ENCODE peak calls at places on chromosomes 13 and 19, in seven cellular contexts. U is neuronal stem cell; Q is activated CD8-positive, alpha-beta T cell treated with anti-CD3 and anti-CD28 coated beads, Interleukin-2, amount 10 ng/mL, durations not matched to agents 7 days and 5 days; P is T1000; Z is colonic mucosa; S is LoVo; Y is fibroblast of mammary gland. C is an unnamed sample.
A peak's percentile ranks its signal among the peaks of the same experiment; 100 is the strongest.

GRCh38 chr19:33905937-33906577 is 109.4 kb downstream of the KCTD15 start:
- DNase-seq in Z (peak; percentile 85), P (no peak), U (peak; percentile 63), Y (no peak), S (peak; percentile 20), Q (no peak), C (no peak)

GRCh38 chr13:46265292-46265691 is 53.6 kb downstream of the LRRC63 start:
- DNase-seq in S (no peak), Q (no peak), Z (no peak), P (no peak), U (no peak), Y (no peak), C (no peak)

GRCh38 chr19:4930664-4931063 is 21.4 kb downstream of the UHRF1 start:
- DNase-seq in S (no peak), Y (peak; percentile 93), P (peak; percentile 85), Q (no peak), Z (no peak), U (no peak), C (no peak)

GRCh38 chr13:30153871-30154426 is 153.4 kb downstream of the KATNAL1 start:
- DNase-seq in Z (no peak), P (no peak), Y (no peak), Q (no peak), S (no peak), U (no peak), C (no peak)

GRCh38 chr19:5880604-5881078 is 10.3 kb upstream of the FUT5 start:
- DNase-seq in P (no peak), Y (peak; percentile 57), S (no peak), Z (peak; percentile 44), U (no peak), Q (no peak), C (no peak)

GRCh38 chr13:75934889-75935288 is 298.8 kb downstream of the LMO7 start:
- DNase-seq in Q (no peak), Z (no peak), Y (peak; percentile 71), P (no peak), S (peak; percentile 8), U (no peak), C (no peak)

GRCh38 chr13:25186187-25186586 is 14.1 kb upstream of the AMER2 start:
- DNase-seq in S (no peak), Q (no peak), U (no peak), P (no peak), Y (no peak), Z (no peak), C (no peak)

GRCh38 chr19:5820785-5821184 is 15.9 kb downstream of the NRTN start:
- DNase-seq in Y (no peak), U (no peak), P (no peak), S (no peak), Z (no peak), Q (no peak), C (no peak)

GRCh38 chr13:59790626-59791025 is 373.1 kb downstream of the DIAPH3 start:
- DNase-seq in S (no peak), P (no peak), Y (peak; percentile 1), Q (no peak), Z (no peak), U (no peak), C (no peak)

GRCh38 chr19:29965529-29965928 is 23.5 kb downstream of the URI1 start:
- DNase-seq in Q (no peak), U (no peak), S (no peak), P (no peak), Y (peak; percentile 65), Z (no peak), C (no peak)

GRCh38 chr19:1558552-1558951 is 9.6 kb downstream of the MEX3D start:
- DNase-seq in Q (no peak), Y (no peak), Z (no peak), U (no peak), S (no peak), P (no peak), C (no peak)

GRCh38 chr19:39246951-39247669 is 1.5 kb downstream of the IFNL4 start:
- DNase-seq in Y (peak; percentile 8), S (no peak), P (no peak), U (no peak), Q (no peak), Z (peak; percentile 29), C (no peak)

GRCh38 chr19:10502524-10503001 is 593 bp downstream of the KEAP1 start:
- DNase-seq in Z (peak; percentile 92), U (peak; percentile 85), P (peak; percentile 81), Y (peak; percentile 83), Q (peak; percentile 95), S (peak; percentile 94), C (no peak)

GRCh38 chr19:47729468-47729798 is 15.9 kb upstream of the NOP53 start:
- DNase-seq in U (no peak), S (peak; percentile 90), Y (peak; percentile 85), Q (peak; percentile 42), Z (peak; percentile 58), P (peak; percentile 84), C (no peak)

GRCh38 chr13:74978596-74978995 is 503.4 kb downstream of the TBC1D4 start:
- DNase-seq in Z (no peak), S (no peak), Y (no peak), Q (no peak), P (no peak), U (no peak), C (no peak)

GRCh38 chr19:18967358-18968146 is 26.5 kb upstream of the HOMER3 start:
- DNase-seq in Y (peak; percentile 61), S (no peak), Z (peak; percentile 41), U (no peak), Q (no peak), P (peak; percentile 40), C (no peak)

GRCh38 chr19:18634612-18635290 is 2.1 kb upstream of the KLHL26 start:
- DNase-seq in Y (no peak), Z (peak; percentile 47), P (no peak), S (no peak), Q (no peak), U (no peak), C (no peak)

GRCh38 chr13:40189885-40190655 is 476.4 kb downstream of the FOXO1 start:
- DNase-seq in Z (no peak), Q (no peak), U (peak; percentile 59), P (no peak), Y (no peak), S (no peak), C (no peak)

GRCh38 chr19:40512473-40513344 is 45.9 kb downstream of the SPTBN4 start:
- DNase-seq in U (peak; percentile 54), Z (no peak), Y (no peak), P (no peak), S (no peak), Q (no peak), C (no peak)

GRCh38 chr19:33740811-33741396 is 55.8 kb upstream of the KCTD15 start:
- DNase-seq in Q (peak; percentile 51), U (peak; percentile 84), Y (peak; percentile 25), P (peak; percentile 18), S (peak; percentile 38), Z (peak; percentile 23), C (peak; percentile 48)

GRCh38 chr19:48315712-48316111 is 9.6 kb upstream of the EMP3 start:
- DNase-seq in Y (no peak), U (no peak), Z (no peak), P (no peak), Q (no peak), S (no peak), C (no peak)

GRCh38 chr19:19550972-19551861 is 13.2 kb downstream of the CILP2 start:
- DNase-seq in P (no peak), Q (no peak), Z (no peak), Y (no peak), U (no peak), S (no peak), C (no peak)

GRCh38 chr13:38868399-38868798 is 122.2 kb downstream of the STOML3 start:
- DNase-seq in U (no peak), Z (no peak), P (no peak), Q (no peak), S (no peak), Y (no peak), C (no peak)